ENCODE peak calls at places on chromosomes 1 and 21, in eight cellular contexts. One of them, this sample, is unnamed.

GRCh38 chr1:81157686-81158085 is 643.0 kb upstream of the ADGRL2 start:
- DNase-seq in body of pancreas: no peak
- DNase-seq in GM12878: no peak
- DNase-seq in lower leg skin: no peak
- DNase-seq in stomach: no peak
- DNase-seq in thyroid gland: no peak
- DNase-seq in breast epithelium: no peak
- DNase-seq in K562: no peak
- DNase-seq in this sample: no peak

GRCh38 chr1:19341201-19342076 is 29.3 kb downstream of the SLC66A1 start:
- DNase-seq in body of pancreas: peak; percentile 79
- DNase-seq in GM12878: no peak
- DNase-seq in lower leg skin: peak; percentile 95
- DNase-seq in stomach: peak; percentile 74
- DNase-seq in thyroid gland: peak; percentile 71
- DNase-seq in breast epithelium: no peak
- DNase-seq in K562: peak; percentile 91
- DNase-seq in this sample: peak; percentile 89

GRCh38 chr1:115991909-115992308 is 15.6 kb downstream of the SLC22A15 start:
- DNase-seq in body of pancreas: no peak
- DNase-seq in GM12878: no peak
- DNase-seq in lower leg skin: no peak
- DNase-seq in stomach: no peak
- DNase-seq in thyroid gland: no peak
- DNase-seq in breast epithelium: no peak
- DNase-seq in K562: no peak
- DNase-seq in this sample: no peak

GRCh38 chr1:227846265-227846858 is 30.9 kb downstream of the PRSS38 start:
- DNase-seq in body of pancreas: no peak
- DNase-seq in GM12878: no peak
- DNase-seq in lower leg skin: no peak
- DNase-seq in stomach: no peak
- DNase-seq in thyroid gland: no peak
- DNase-seq in breast epithelium: no peak
- DNase-seq in K562: no peak
- DNase-seq in this sample: no peak

GRCh38 chr1:207925210-207925609 is 14.3 kb upstream of the CD34 start:
- DNase-seq in body of pancreas: no peak
- DNase-seq in GM12878: no peak
- DNase-seq in lower leg skin: peak; percentile 94
- DNase-seq in stomach: peak; percentile 31
- DNase-seq in thyroid gland: peak; percentile 78
- DNase-seq in breast epithelium: peak; percentile 82
- DNase-seq in K562: peak; percentile 4
- DNase-seq in this sample: no peak

GRCh38 chr1:83996175-83996574 is 2.8 kb downstream of the TTLL7 start:
- DNase-seq in body of pancreas: no peak
- DNase-seq in GM12878: no peak
- DNase-seq in lower leg skin: no peak
- DNase-seq in stomach: no peak
- DNase-seq in thyroid gland: no peak
- DNase-seq in breast epithelium: no peak
- DNase-seq in K562: no peak
- DNase-seq in this sample: no peak

GRCh38 chr1:94876362-94876761 is 50.5 kb downstream of the CNN3 start:
- DNase-seq in body of pancreas: no peak
- DNase-seq in GM12878: no peak
- DNase-seq in lower leg skin: no peak
- DNase-seq in stomach: no peak
- DNase-seq in thyroid gland: no peak
- DNase-seq in breast epithelium: no peak
- DNase-seq in K562: no peak
- DNase-seq in this sample: no peak

GRCh38 chr21:45818904-45819285 is 162.7 kb upstream of the COL6A1 start:
- DNase-seq in body of pancreas: no peak
- DNase-seq in GM12878: peak; percentile 21
- DNase-seq in lower leg skin: no peak
- DNase-seq in stomach: no peak
- DNase-seq in thyroid gland: no peak
- DNase-seq in breast epithelium: no peak
- DNase-seq in K562: no peak
- DNase-seq in this sample: no peak

GRCh38 chr1:17030186-17030585 is 18.5 kb upstream of the ATP13A2 start:
- DNase-seq in body of pancreas: no peak
- DNase-seq in GM12878: no peak
- DNase-seq in lower leg skin: no peak
- DNase-seq in stomach: no peak
- DNase-seq in thyroid gland: no peak
- DNase-seq in breast epithelium: no peak
- DNase-seq in K562: no peak
- DNase-seq in this sample: no peak

GRCh38 chr1:26787381-26787705 is 407 bp upstream of the PIGV start:
- DNase-seq in body of pancreas: no peak
- DNase-seq in GM12878: peak; percentile 80
- DNase-seq in lower leg skin: no peak
- DNase-seq in stomach: peak; percentile 52
- DNase-seq in thyroid gland: no peak
- DNase-seq in breast epithelium: no peak
- DNase-seq in K562: peak; percentile 54
- DNase-seq in this sample: no peak

GRCh38 chr1:243946946-243947345 is 96.9 kb upstream of the AKT3 start:
- DNase-seq in body of pancreas: no peak
- DNase-seq in GM12878: no peak
- DNase-seq in lower leg skin: no peak
- DNase-seq in stomach: no peak
- DNase-seq in thyroid gland: no peak
- DNase-seq in breast epithelium: no peak
- DNase-seq in K562: peak; percentile 41
- DNase-seq in this sample: no peak

GRCh38 chr1:171948491-171948890 is 107.2 kb downstream of the DNM3 start:
- DNase-seq in body of pancreas: no peak
- DNase-seq in GM12878: no peak
- DNase-seq in lower leg skin: no peak
- DNase-seq in stomach: no peak
- DNase-seq in thyroid gland: no peak
- DNase-seq in breast epithelium: no peak
- DNase-seq in K562: no peak
- DNase-seq in this sample: no peak

GRCh38 chr1:240190881-240191385 is 99.2 kb downstream of the FMN2 start:
- DNase-seq in body of pancreas: no peak
- DNase-seq in GM12878: no peak
- DNase-seq in lower leg skin: no peak
- DNase-seq in stomach: no peak
- DNase-seq in thyroid gland: peak; percentile 42
- DNase-seq in breast epithelium: no peak
- DNase-seq in K562: no peak
- DNase-seq in this sample: no peak

GRCh38 chr1:76872944-76873343 is 5.7 kb downstream of the ST6GALNAC5 start:
- DNase-seq in body of pancreas: no peak
- DNase-seq in GM12878: no peak
- DNase-seq in lower leg skin: no peak
- DNase-seq in stomach: no peak
- DNase-seq in thyroid gland: no peak
- DNase-seq in breast epithelium: no peak
- DNase-seq in K562: no peak
- DNase-seq in this sample: no peak

GRCh38 chr1:235843458-235843857 is 23.2 kb downstream of the LYST start:
- DNase-seq in body of pancreas: no peak
- DNase-seq in GM12878: no peak
- DNase-seq in lower leg skin: no peak
- DNase-seq in stomach: no peak
- DNase-seq in thyroid gland: no peak
- DNase-seq in breast epithelium: no peak
- DNase-seq in K562: no peak
- DNase-seq in this sample: no peak

GRCh38 chr1:176119549-176119948 is 87.5 kb downstream of the COP1 start:
- DNase-seq in body of pancreas: no peak
- DNase-seq in GM12878: no peak
- DNase-seq in lower leg skin: no peak
- DNase-seq in stomach: no peak
- DNase-seq in thyroid gland: no peak
- DNase-seq in breast epithelium: no peak
- DNase-seq in K562: no peak
- DNase-seq in this sample: no peak

GRCh38 chr1:3472088-3472850 is 17.8 kb downstream of the ARHGEF16 start:
- DNase-seq in body of pancreas: no peak
- DNase-seq in GM12878: no peak
- DNase-seq in lower leg skin: no peak
- DNase-seq in stomach: no peak
- DNase-seq in thyroid gland: no peak
- DNase-seq in breast epithelium: no peak
- DNase-seq in K562: no peak
- DNase-seq in this sample: peak; percentile 71

GRCh38 chr1:215845224-215845902 is 278.3 kb downstream of the KCTD3 start:
- DNase-seq in body of pancreas: no peak
- DNase-seq in GM12878: no peak
- DNase-seq in lower leg skin: no peak
- DNase-seq in stomach: no peak
- DNase-seq in thyroid gland: no peak
- DNase-seq in breast epithelium: no peak
- DNase-seq in K562: no peak
- DNase-seq in this sample: no peak

GRCh38 chr1:116489231-116489697 is 81.6 kb downstream of the CD58 start:
- DNase-seq in body of pancreas: peak; percentile 70
- DNase-seq in GM12878: no peak
- DNase-seq in lower leg skin: no peak
- DNase-seq in stomach: peak; percentile 46
- DNase-seq in thyroid gland: peak; percentile 61
- DNase-seq in breast epithelium: peak; percentile 93
- DNase-seq in K562: no peak
- DNase-seq in this sample: no peak

GRCh38 chr1:113940365-113941244 is 11.5 kb downstream of the HIPK1 start:
- DNase-seq in body of pancreas: no peak
- DNase-seq in GM12878: no peak
- DNase-seq in lower leg skin: no peak
- DNase-seq in stomach: no peak
- DNase-seq in thyroid gland: no peak
- DNase-seq in breast epithelium: no peak
- DNase-seq in K562: no peak
- DNase-seq in this sample: no peak

GRCh38 chr1:38699330-38700076 is 160.1 kb downstream of the RRAGC start:
- DNase-seq in body of pancreas: no peak
- DNase-seq in GM12878: no peak
- DNase-seq in lower leg skin: no peak
- DNase-seq in stomach: no peak
- DNase-seq in thyroid gland: no peak
- DNase-seq in breast epithelium: no peak
- DNase-seq in K562: no peak
- DNase-seq in this sample: no peak

DNA sequence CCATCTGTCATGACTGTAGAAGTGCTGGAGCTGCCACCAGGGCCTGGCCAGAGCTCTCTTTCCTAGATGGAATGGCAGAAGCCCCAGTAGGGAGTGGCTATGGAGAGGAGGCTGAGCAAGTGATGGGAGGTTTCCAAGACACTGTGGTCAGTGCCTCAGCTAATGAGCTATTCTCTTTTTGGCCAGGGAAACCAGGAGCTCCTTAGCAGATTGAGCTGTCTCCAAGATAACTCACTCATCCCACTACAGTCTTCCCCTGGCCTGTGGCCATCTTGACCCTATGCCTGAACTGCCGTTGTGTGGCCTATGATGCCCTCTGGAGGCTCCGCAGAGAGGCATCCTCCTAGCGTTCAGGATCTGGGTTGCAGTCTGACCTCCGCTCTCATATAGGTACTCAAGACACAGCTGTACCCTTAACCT is 60.5 kb downstream of the ERI3 start:
- DNase-seq in body of pancreas: peak; percentile 34
- DNase-seq in GM12878: no peak
- DNase-seq in lower leg skin: no peak
- DNase-seq in stomach: peak; percentile 29
- DNase-seq in thyroid gland: peak; percentile 10
- DNase-seq in breast epithelium: no peak
- DNase-seq in K562: peak; percentile 68
- DNase-seq in this sample: no peak
- TF ChIP-seq POLR2A in body of pancreas: no peak
- TF ChIP-seq POLR2A in GM12878: no peak
- TF ChIP-seq POLR2A in lower leg skin: no peak
- TF ChIP-seq POLR2A in stomach: no peak
- TF ChIP-seq POLR2A in thyroid gland: no peak
- TF ChIP-seq POLR2A in breast epithelium: no peak
- TF ChIP-seq POLR2A in K562: no peak
- TF ChIP-seq POLR2A in this sample: no peak

GRCh38 chr1:230426246-230427101 is at the start of gene PGBD5:
- DNase-seq in body of pancreas: peak; percentile 89
- DNase-seq in GM12878: no peak
- DNase-seq in lower leg skin: no peak
- DNase-seq in stomach: peak; percentile 77
- DNase-seq in thyroid gland: peak; percentile 81
- DNase-seq in breast epithelium: peak; percentile 22
- DNase-seq in K562: peak; percentile 99
- DNase-seq in this sample: peak; percentile 84
- TF ChIP-seq POLR2A in body of pancreas: no peak
- TF ChIP-seq POLR2A in GM12878: no peak
- TF ChIP-seq POLR2A in lower leg skin: no peak
- TF ChIP-seq POLR2A in stomach: no peak
- TF ChIP-seq POLR2A in thyroid gland: no peak
- TF ChIP-seq POLR2A in breast epithelium: no peak
- TF ChIP-seq POLR2A in K562: no peak
- TF ChIP-seq POLR2A in this sample: no peak

DNA sequence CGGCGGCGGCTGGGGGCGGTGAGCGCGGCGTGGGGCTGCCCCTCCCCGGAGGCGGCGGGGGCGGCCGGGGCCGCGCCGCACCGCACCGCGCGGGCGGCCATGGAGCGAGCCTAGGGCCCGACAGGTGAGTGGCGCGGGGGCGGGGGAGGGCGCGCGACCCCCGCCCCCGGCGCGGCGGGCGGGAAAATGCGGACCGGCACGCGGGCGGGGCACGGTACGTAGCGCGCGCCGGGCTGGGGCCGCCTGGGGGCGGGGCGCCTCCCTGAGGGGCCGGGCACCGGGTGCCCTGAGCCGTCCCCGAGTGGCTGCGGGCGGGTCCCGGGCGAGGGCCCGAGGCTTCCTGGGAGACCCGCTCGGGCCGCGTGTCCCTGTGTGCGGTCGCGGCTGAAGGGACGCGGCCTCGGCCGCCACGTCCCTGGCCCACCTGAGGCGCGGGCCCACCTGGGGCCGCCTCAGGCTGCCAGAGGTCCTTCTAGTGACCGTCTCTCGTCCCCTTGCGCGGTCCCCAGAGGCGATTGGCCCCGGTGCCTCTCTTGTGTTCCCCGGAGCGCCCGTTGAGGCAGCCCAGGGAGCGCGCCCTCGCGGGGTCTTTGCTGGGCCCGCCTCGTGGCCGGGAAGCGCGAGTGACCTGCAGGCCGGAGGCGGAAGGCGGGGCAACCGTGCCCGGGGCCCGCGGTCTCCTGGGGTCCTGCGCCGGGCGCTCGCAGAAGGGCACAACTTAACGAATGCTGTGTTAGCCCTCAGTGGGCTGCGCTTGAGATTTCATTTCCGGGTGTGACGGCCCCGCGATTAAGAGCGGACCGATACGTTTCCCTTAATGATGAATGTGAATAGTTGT is 500 bp downstream of the FAM20B start:
- DNase-seq in body of pancreas: peak; percentile 89
- DNase-seq in GM12878: no peak
- DNase-seq in lower leg skin: peak; percentile 91
- DNase-seq in stomach: peak; percentile 88
- DNase-seq in thyroid gland: peak; percentile 85
- DNase-seq in breast epithelium: peak; percentile 32
- DNase-seq in K562: peak; percentile 96
- DNase-seq in this sample: peak; percentile 96
- TF ChIP-seq POLR2A in body of pancreas: peak; percentile 83
- TF ChIP-seq POLR2A in GM12878: peak; percentile 74
- TF ChIP-seq POLR2A in lower leg skin: no peak
- TF ChIP-seq POLR2A in stomach: no peak
- TF ChIP-seq POLR2A in thyroid gland: no peak
- TF ChIP-seq POLR2A in breast epithelium: no peak
- TF ChIP-seq POLR2A in K562: peak; percentile 75
- TF ChIP-seq POLR2A in this sample: peak; percentile 29

GRCh38 chr1:67689267-67690017 is 4.4 kb downstream of the GADD45A start:
- DNase-seq in body of pancreas: no peak
- DNase-seq in GM12878: no peak
- DNase-seq in lower leg skin: no peak
- DNase-seq in stomach: no peak
- DNase-seq in thyroid gland: no peak
- DNase-seq in breast epithelium: no peak
- DNase-seq in K562: no peak
- DNase-seq in this sample: no peak
- TF ChIP-seq POLR2A in body of pancreas: no peak
- TF ChIP-seq POLR2A in GM12878: no peak
- TF ChIP-seq POLR2A in lower leg skin: no peak
- TF ChIP-seq POLR2A in stomach: no peak
- TF ChIP-seq POLR2A in thyroid gland: no peak
- TF ChIP-seq POLR2A in breast epithelium: no peak
- TF ChIP-seq POLR2A in K562: peak; percentile 36
- TF ChIP-seq POLR2A in this sample: no peak

This sample was measured in spleen.